ENCODE peak calls at places on chromosome 22, in five cellular contexts. T is A673, R is body of pancreas, I is GM13976, E is NCI-H345. U is an unnamed sample.

GRCh38 chr22:29457730-29458129 is 19.3 kb downstream of the RFPL1 start:
- DNase-seq in T (peak), R (no peak), I (peak), E (peak), U (peak)

GRCh38 chr22:40484906-40485660 is 114.7 kb downstream of the SGSM3 start:
- DNase-seq in T (peak), R (no peak), I (no peak), E (no peak), U (no peak)

GRCh38 chr22:22099833-22100812 is 117.5 kb upstream of the TOP3B start:
- DNase-seq in T (no peak), R (no peak), I (no peak), E (no peak), U (no peak)

GRCh38 chr22:46122511-46122971 is 27.8 kb upstream of the PPARA start:
- DNase-seq in T (peak), R (peak), I (peak), E (peak), U (peak)

GRCh38 chr22:19891350-19892248 is 36.9 kb upstream of the GNB1L start:
- DNase-seq in T (peak), R (no peak), I (peak), E (peak), U (peak)

GRCh38 chr22:37485714-37486223 is 415 bp downstream of the MFNG start:
- DNase-seq in T (no peak), R (no peak), I (no peak), E (no peak), U (peak)

GRCh38 chr22:49129736-49130135 is 697.9 kb downstream of the BRD1 start:
- DNase-seq in T (no peak), R (no peak), I (no peak), E (no peak), U (no peak)

GRCh38 chr22:41504397-41504796 is 35.5 kb downstream of the ACO2 start:
- DNase-seq in T (peak), R (no peak), I (no peak), E (no peak), U (no peak)

GRCh38 chr22:26722159-26722558 is 64.8 kb downstream of the MIAT start:
- DNase-seq in T (no peak), R (no peak), I (no peak), E (no peak), U (no peak)

GRCh38 chr22:31447337-31447736 is 42.3 kb downstream of the EIF4ENIF1 start:
- DNase-seq in T (no peak), R (no peak), I (no peak), E (no peak), U (no peak)

GRCh38 chr22:31342389-31343125 is 3.6 kb downstream of the PATZ1 start:
- DNase-seq in T (peak), R (no peak), I (no peak), E (no peak), U (no peak)

GRCh38 chr22:46299101-46299500 is 2.4 kb downstream of the GTSE1 start:
- DNase-seq in T (no peak), R (no peak), I (no peak), E (no peak), U (peak)

U was measured in spleen.